ENCODE peak calls at places on chromosomes 6 and 20, in ten cellular contexts. B is fibroblast of lung; W is AG09309; R is stimulated activated CD4-positive, alpha-beta T cell treated with anti-CD3 and anti-CD28 coated beads, TNF-alpha, amount 100 ng/mL, for 1 hour; J is left ventricle myocardium inferior; N is ascending aorta; S is LoVo; L is hippocampal formation; F is NCI-H1417; O is naive thymus-derived CD8-positive, alpha-beta T cell. Z is an unnamed sample.

GRCh38 chr6:94894300-94894699 is 683.0 kb upstream of the MANEA start:
- DNase-seq in S (no peak), N (no peak), J (no peak), B (no peak), F (no peak), O (no peak), L (no peak), R (no peak), W (no peak), Z (no peak)

GRCh38 chr6:146009338-146009737 is 19.5 kb upstream of the GRM1 start:
- DNase-seq in B (no peak), S (no peak), F (no peak), L (no peak), R (no peak), J (no peak), W (no peak), O (no peak), N (no peak), Z (no peak)

GRCh38 chr6:87118054-87118453 is 23.1 kb upstream of the CGA start:
- DNase-seq in W (no peak), B (peak), O (no peak), N (no peak), F (no peak), R (no peak), S (no peak), L (no peak), J (no peak), Z (no peak)

GRCh38 chr20:38094373-38094775 is 60.8 kb downstream of the RPRD1B start:
- DNase-seq in O (no peak), L (no peak), J (peak), F (no peak), N (peak), S (peak), R (no peak), W (no peak), B (peak), Z (no peak)

GRCh38 chr20:53926428-53927028 is 143.9 kb downstream of the BCAS1 start:
- DNase-seq in L (no peak), N (peak), S (peak), B (peak), W (peak), O (no peak), R (no peak), F (no peak), J (no peak), Z (no peak)

GRCh38 chr6:5260111-5260620 is 584 bp downstream of the LYRM4 start:
- DNase-seq in F (peak), L (peak), N (no peak), W (peak), S (peak), R (peak), O (peak), B (peak), J (no peak), Z (no peak)

GRCh38 chr20:24651171-24651972 is 181.9 kb downstream of the SYNDIG1 start:
- DNase-seq in W (peak), R (no peak), F (no peak), J (no peak), B (peak), O (no peak), N (no peak), S (peak), L (no peak), Z (no peak)

GRCh38 chr6:16849280-16850210 is 88.3 kb upstream of the ATXN1 start:
- DNase-seq in B (peak), W (peak), L (no peak), O (no peak), R (no peak), F (peak), S (no peak), N (no peak), J (no peak), Z (no peak)

GRCh38 chr6:130406935-130407532 is 41.2 kb downstream of the TMEM200A start:
- DNase-seq in S (no peak), B (no peak), O (no peak), N (no peak), F (no peak), W (no peak), L (no peak), J (no peak), R (no peak), Z (no peak)

GRCh38 chr6:79250107-79250514 is 15.6 kb upstream of the HMGN3 start:
- DNase-seq in B (no peak), O (peak), S (no peak), J (no peak), N (no peak), L (no peak), F (peak), R (no peak), W (no peak), Z (no peak)

GRCh38 chr6:3516094-3516493 is 59.2 kb upstream of the SLC22A23 start:
- DNase-seq in R (no peak), O (no peak), F (peak), L (no peak), W (no peak), B (no peak), J (no peak), N (no peak), S (peak), Z (no peak)

GRCh38 chr6:1957746-1958145 is 287.7 kb downstream of the GMDS start:
- DNase-seq in B (no peak), J (no peak), O (no peak), F (no peak), L (no peak), W (no peak), N (no peak), R (no peak), S (no peak), Z (no peak)

GRCh38 chr20:30601974-30602373 is 655.5 kb upstream of the DEFB115 start:
- DNase-seq in N (no peak), L (no peak), F (no peak), J (no peak), O (no peak), W (no peak), R (no peak), B (no peak), S (no peak), Z (no peak)

GRCh38 chr20:32516985-32517873 is 67.9 kb downstream of the NOL4L start:
- DNase-seq in L (peak), R (no peak), N (no peak), O (no peak), B (no peak), F (no peak), W (no peak), S (no peak), J (no peak), Z (no peak)

GRCh38 chr20:2840138-2840966 is at the start of the genes PCED1A and VPS16:
- DNase-seq in F (peak), J (peak), O (peak), S (peak), W (no peak), R (peak), L (peak), B (peak), N (peak), Z (peak)

GRCh38 chr6:74646461-74646860 is 559.4 kb downstream of the COL12A1 start:
- DNase-seq in N (no peak), B (no peak), R (no peak), O (no peak), L (no peak), J (no peak), F (no peak), S (no peak), W (no peak), Z (no peak)